ENCODE peak calls at places on chromosomes 12 and 14, in eight cellular contexts. L is vagina, U is mucosa of descending colon, D is left ventricle myocardium inferior, Z is WERI-Rb-1, C is transverse colon, K is esophagus muscularis mucosa, M is sigmoid colon. S is an unnamed sample.
A peak's percentile ranks its signal among the peaks of the same experiment; 100 is the strongest.

GRCh38 chr12:11607313-11608081 is 42.0 kb upstream of the ETV6 start:
- DNase-seq in L (no peak), U (peak; percentile 72), D (no peak), Z (no peak), C (peak; percentile 68), K (no peak), M (no peak), S (no peak)

GRCh38 chr12:65940744-65941143 is 116.5 kb downstream of the HMGA2 start:
- DNase-seq in L (no peak), U (no peak), D (no peak), Z (no peak), C (no peak), K (no peak), M (no peak), S (no peak)

GRCh38 chr14:95548328-95548929 is 13.6 kb downstream of the GLRX5 start:
- DNase-seq in L (no peak), U (no peak), D (no peak), Z (no peak), C (no peak), K (no peak), M (no peak), S (no peak)

GRCh38 chr12:66861157-66861750 is 182.4 kb upstream of the GRIP1 start:
- DNase-seq in L (no peak), U (peak; percentile 80), D (peak; percentile 33), Z (peak; percentile 52), C (peak; percentile 63), K (no peak), M (peak; percentile 63), S (peak; percentile 24)

GRCh38 chr14:100703574-100704220 is 23.0 kb upstream of the DLK1 start:
- DNase-seq in L (no peak), U (no peak), D (no peak), Z (no peak), C (no peak), K (no peak), M (no peak), S (peak; percentile 23)

GRCh38 chr12:48828841-48829575 is 10.7 kb downstream of the CACNB3 start:
- DNase-seq in L (no peak), U (no peak), D (no peak), Z (no peak), C (no peak), K (no peak), M (no peak), S (no peak)

GRCh38 chr12:56160160-56160763 is 2.1 kb downstream of the MYL6 start:
- DNase-seq in L (no peak), U (peak; percentile 62), D (no peak), Z (no peak), C (peak; percentile 63), K (no peak), M (no peak), S (no peak)

GRCh38 chr12:45232771-45233372 is 17.0 kb downstream of the ANO6 start:
- DNase-seq in L (no peak), U (no peak), D (no peak), Z (no peak), C (no peak), K (no peak), M (peak; percentile 73), S (no peak)

GRCh38 chr14:69988979-69989378 is 109.8 kb downstream of the SMOC1 start:
- DNase-seq in L (no peak), U (no peak), D (no peak), Z (no peak), C (no peak), K (no peak), M (no peak), S (no peak)

GRCh38 chr12:117032593-117033381 is 66.4 kb downstream of the TESC start:
- DNase-seq in L (no peak), U (no peak), D (no peak), Z (no peak), C (no peak), K (no peak), M (peak; percentile 67), S (peak; percentile 55)

GRCh38 chr14:75224561-75224960 is 48.1 kb upstream of the TMED10 start:
- DNase-seq in L (no peak), U (no peak), D (no peak), Z (no peak), C (no peak), K (no peak), M (no peak), S (no peak)

DNA sequence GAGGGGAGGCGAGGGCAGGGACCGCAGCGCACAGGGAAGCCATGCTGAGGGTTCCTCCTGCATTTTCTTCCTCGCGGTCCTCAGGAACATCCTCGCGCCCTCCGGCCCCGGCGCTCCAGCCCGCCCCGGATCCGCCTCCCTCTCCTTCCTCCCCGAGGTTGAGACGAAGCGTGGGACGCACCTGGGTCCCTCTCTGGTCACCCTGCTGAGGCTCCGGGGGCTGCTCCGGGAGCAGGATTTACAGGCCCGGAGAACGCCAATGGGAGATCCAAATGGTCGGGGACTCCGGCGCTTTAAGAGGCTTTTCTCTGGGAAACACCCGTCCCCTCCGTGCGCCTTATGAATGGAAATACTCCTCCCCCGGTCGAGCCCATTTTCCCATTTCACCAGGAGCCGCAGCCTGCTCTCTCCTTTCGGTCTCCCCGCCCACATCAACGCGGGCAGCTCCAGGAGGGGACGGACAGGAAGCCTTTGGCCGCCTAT is 379 bp upstream of the UNC79 start:
- DNase-seq in L (no peak), U (no peak), D (no peak), Z (peak; percentile 91), C (no peak), K (no peak), M (no peak), S (no peak)
- H3K4me3 ChIP-seq in L (no peak overlapping the region), U (no peak overlapping the region), D (peak overlapping the region; percentile 55), Z (peak overlapping the region; percentile 72), C (no peak overlapping the region), K (no peak overlapping the region), M (no peak overlapping the region), S (peak overlapping the region; percentile 48)

GRCh38 chr12:6752181-6752930 is 585 bp downstream of the MLF2 start:
- DNase-seq in L (no peak), U (peak; percentile 58), D (peak; percentile 55), Z (peak; percentile 72), C (peak; percentile 50), K (no peak), M (peak; percentile 82), S (no peak)

GRCh38 chr12:6754406-6754805 is 1.5 kb upstream of the MLF2 start:
- DNase-seq in L (no peak), U (no peak), D (no peak), Z (no peak), C (no peak), K (no peak), M (no peak), S (no peak)

GRCh38 chr12:6751767-6752166 is 1.2 kb downstream of the MLF2 start:
- DNase-seq in L (no peak), U (no peak), D (no peak), Z (no peak), C (no peak), K (no peak), M (no peak), S (no peak)

GRCh38 chr12:6753772-6754356 is 923 bp upstream of the MLF2 start:
- DNase-seq in L (no peak), U (no peak), D (no peak), Z (no peak), C (no peak), K (no peak), M (no peak), S (no peak)

GRCh38 chr12:6752931-6753771 is at the start of gene MLF2:
- DNase-seq in L (peak; percentile 99), U (peak; percentile 99), D (peak; percentile 98), Z (peak; percentile 99), C (peak; percentile 99), K (peak; percentile 99), M (peak; percentile 100), S (peak; percentile 98)
- TF ChIP-seq CTCF in L (no peak), U (peak; percentile 91), D (no peak), Z (peak; percentile 92), C (peak; percentile 98), K (no peak), M (no peak), S (peak; percentile 99)

GRCh38 chr12:18427520-18427919 is 166.2 kb downstream of the PIK3C2G start:
- DNase-seq in L (no peak), U (no peak), D (no peak), Z (no peak), C (no peak), K (no peak), M (no peak), S (no peak)

GRCh38 chr12:18428416-18428815 is 167.1 kb downstream of the PIK3C2G start:
- DNase-seq in L (no peak), U (no peak), D (no peak), Z (no peak), C (no peak), K (no peak), M (no peak), S (no peak)

GRCh38 chr12:18421840-18422239 is 160.5 kb downstream of the PIK3C2G start:
- DNase-seq in L (no peak), U (no peak), D (no peak), Z (no peak), C (no peak), K (no peak), M (no peak), S (no peak)

GRCh38 chr12:18422849-18423248 is 161.5 kb downstream of the PIK3C2G start:
- DNase-seq in L (no peak), U (no peak), D (no peak), Z (no peak), C (no peak), K (no peak), M (no peak), S (no peak)

GRCh38 chr12:18424857-18425256 is 163.5 kb downstream of the PIK3C2G start:
- DNase-seq in L (no peak), U (no peak), D (no peak), Z (no peak), C (no peak), K (no peak), M (no peak), S (no peak)
- H3K9me3 ChIP-seq in L (no peaks in the 10 kb centered on the region), U (no peaks in the 10 kb centered on the region), D (no peaks in the 10 kb centered on the region), Z (no peaks in the 10 kb centered on the region), C (no peaks in the 10 kb centered on the region), K (no peaks in the 10 kb centered on the region), M (no peaks in the 10 kb centered on the region), S (no peaks in the 10 kb centered on the region)

GRCh38 chr12:5184159-5184558 is 140.5 kb downstream of the KCNA5 start:
- DNase-seq in L (no peak), U (no peak), D (no peak), Z (no peak), C (no peak), K (no peak), M (no peak), S (no peak)

GRCh38 chr12:5187136-5187535 is 143.5 kb downstream of the KCNA5 start:
- DNase-seq in L (no peak), U (no peak), D (no peak), Z (no peak), C (no peak), K (no peak), M (no peak), S (no peak)

GRCh38 chr12:5188413-5188930 is 144.8 kb downstream of the KCNA5 start:
- DNase-seq in L (no peak), U (no peak), D (no peak), Z (no peak), C (no peak), K (no peak), M (no peak), S (no peak)

GRCh38 chr12:5186715-5187114 is 143.0 kb downstream of the KCNA5 start:
- DNase-seq in L (no peak), U (no peak), D (no peak), Z (no peak), C (no peak), K (no peak), M (no peak), S (no peak)

GRCh38 chr12:5185435-5186069 is 141.9 kb downstream of the KCNA5 start:
- DNase-seq in L (no peak), U (no peak), D (no peak), Z (no peak), C (no peak), K (no peak), M (no peak), S (no peak)
- H3K4me3 ChIP-seq in L (peak overlapping the region; percentile 23), U (no peak overlapping the region), D (peak overlapping the region; percentile 50), Z (no peak overlapping the region), C (peak overlapping the region; percentile 9), K (peak overlapping the region; percentile 22), M (no peak overlapping the region), S (peak overlapping the region; percentile 40)